ENCODE peak calls at places on chromosomes 12 and 14, in six cellular contexts. One of them, this sample, is unnamed.

GRCh38 chr14:95489163-95489887 is 27.1 kb downstream of the SYNE3 start:
- DNase-seq in caudate nucleus: no peak
- DNase-seq in posterior vena cava: no peak
- DNase-seq in NCI-H526: no peak
- DNase-seq in amniotic stem cell: no peak
- DNase-seq in activated CD4-positive, alpha-beta T cell treated with anti-CD3 and anti-CD28 coated beads, Interleukin-2, amount 10 ng/mL, durations not matched to agents 7 days and 5 days: no peak
- DNase-seq in this sample: no peak

GRCh38 chr12:6038160-6038559 is 86.3 kb downstream of the VWF start:
- DNase-seq in caudate nucleus: no peak
- DNase-seq in posterior vena cava: no peak
- DNase-seq in NCI-H526: peak
- DNase-seq in amniotic stem cell: no peak
- DNase-seq in activated CD4-positive, alpha-beta T cell treated with anti-CD3 and anti-CD28 coated beads, Interleukin-2, amount 10 ng/mL, durations not matched to agents 7 days and 5 days: peak
- DNase-seq in this sample: no peak

GRCh38 chr14:68172664-68173063 is 353.1 kb downstream of the RAD51B start:
- DNase-seq in caudate nucleus: no peak
- DNase-seq in posterior vena cava: no peak
- DNase-seq in NCI-H526: peak
- DNase-seq in amniotic stem cell: no peak
- DNase-seq in activated CD4-positive, alpha-beta T cell treated with anti-CD3 and anti-CD28 coated beads, Interleukin-2, amount 10 ng/mL, durations not matched to agents 7 days and 5 days: no peak
- DNase-seq in this sample: no peak

GRCh38 chr14:68694516-68695235 is 98.2 kb downstream of the ZFP36L1 start:
- DNase-seq in caudate nucleus: no peak
- DNase-seq in posterior vena cava: peak
- DNase-seq in NCI-H526: no peak
- DNase-seq in amniotic stem cell: no peak
- DNase-seq in activated CD4-positive, alpha-beta T cell treated with anti-CD3 and anti-CD28 coated beads, Interleukin-2, amount 10 ng/mL, durations not matched to agents 7 days and 5 days: no peak
- DNase-seq in this sample: no peak

GRCh38 chr12:78963439-78964222 is 99.1 kb downstream of the SYT1 start:
- DNase-seq in caudate nucleus: no peak
- DNase-seq in posterior vena cava: no peak
- DNase-seq in NCI-H526: no peak
- DNase-seq in amniotic stem cell: no peak
- DNase-seq in activated CD4-positive, alpha-beta T cell treated with anti-CD3 and anti-CD28 coated beads, Interleukin-2, amount 10 ng/mL, durations not matched to agents 7 days and 5 days: no peak
- DNase-seq in this sample: no peak

GRCh38 chr12:67472551-67472950 is 176.0 kb upstream of the DYRK2 start:
- DNase-seq in caudate nucleus: no peak
- DNase-seq in posterior vena cava: no peak
- DNase-seq in NCI-H526: no peak
- DNase-seq in amniotic stem cell: no peak
- DNase-seq in activated CD4-positive, alpha-beta T cell treated with anti-CD3 and anti-CD28 coated beads, Interleukin-2, amount 10 ng/mL, durations not matched to agents 7 days and 5 days: no peak
- DNase-seq in this sample: peak

GRCh38 chr14:77372304-77372841 is 4.5 kb downstream of the TMED8 start:
- DNase-seq in caudate nucleus: no peak
- DNase-seq in posterior vena cava: no peak
- DNase-seq in NCI-H526: peak
- DNase-seq in amniotic stem cell: no peak
- DNase-seq in activated CD4-positive, alpha-beta T cell treated with anti-CD3 and anti-CD28 coated beads, Interleukin-2, amount 10 ng/mL, durations not matched to agents 7 days and 5 days: no peak
- DNase-seq in this sample: no peak

GRCh38 chr12:50933459-50934124 is 18.8 kb upstream of the HIGD1C start:
- DNase-seq in caudate nucleus: no peak
- DNase-seq in posterior vena cava: no peak
- DNase-seq in NCI-H526: no peak
- DNase-seq in amniotic stem cell: no peak
- DNase-seq in activated CD4-positive, alpha-beta T cell treated with anti-CD3 and anti-CD28 coated beads, Interleukin-2, amount 10 ng/mL, durations not matched to agents 7 days and 5 days: no peak
- DNase-seq in this sample: no peak

GRCh38 chr14:61101803-61102548 is 120.9 kb downstream of the SLC38A6 start:
- DNase-seq in caudate nucleus: no peak
- DNase-seq in posterior vena cava: no peak
- DNase-seq in NCI-H526: peak
- DNase-seq in amniotic stem cell: no peak
- DNase-seq in activated CD4-positive, alpha-beta T cell treated with anti-CD3 and anti-CD28 coated beads, Interleukin-2, amount 10 ng/mL, durations not matched to agents 7 days and 5 days: no peak
- DNase-seq in this sample: no peak

GRCh38 chr12:91381309-91381804 is 198.7 kb upstream of the DCN start:
- DNase-seq in caudate nucleus: peak
- DNase-seq in posterior vena cava: no peak
- DNase-seq in NCI-H526: no peak
- DNase-seq in amniotic stem cell: peak
- DNase-seq in activated CD4-positive, alpha-beta T cell treated with anti-CD3 and anti-CD28 coated beads, Interleukin-2, amount 10 ng/mL, durations not matched to agents 7 days and 5 days: peak
- DNase-seq in this sample: no peak

GRCh38 chr14:86675059-86675458 is 1145.1 kb downstream of the FLRT2 start:
- DNase-seq in caudate nucleus: no peak
- DNase-seq in posterior vena cava: no peak
- DNase-seq in NCI-H526: no peak
- DNase-seq in amniotic stem cell: no peak
- DNase-seq in activated CD4-positive, alpha-beta T cell treated with anti-CD3 and anti-CD28 coated beads, Interleukin-2, amount 10 ng/mL, durations not matched to agents 7 days and 5 days: no peak
- DNase-seq in this sample: no peak

GRCh38 chr12:45284096-45284901 is 68.4 kb downstream of the ANO6 start:
- DNase-seq in caudate nucleus: no peak
- DNase-seq in posterior vena cava: no peak
- DNase-seq in NCI-H526: no peak
- DNase-seq in amniotic stem cell: peak
- DNase-seq in activated CD4-positive, alpha-beta T cell treated with anti-CD3 and anti-CD28 coated beads, Interleukin-2, amount 10 ng/mL, durations not matched to agents 7 days and 5 days: no peak
- DNase-seq in this sample: no peak

GRCh38 chr12:3453947-3454675 is 36.9 kb upstream of the PRMT8 start:
- DNase-seq in caudate nucleus: no peak
- DNase-seq in posterior vena cava: no peak
- DNase-seq in NCI-H526: no peak
- DNase-seq in amniotic stem cell: no peak
- DNase-seq in activated CD4-positive, alpha-beta T cell treated with anti-CD3 and anti-CD28 coated beads, Interleukin-2, amount 10 ng/mL, durations not matched to agents 7 days and 5 days: no peak
- DNase-seq in this sample: no peak

This sample was measured in gastrocnemius medialis.